ENCODE peak calls at places on chromosomes 4 and X, in nine cellular contexts. One of them, this sample, is unnamed.

GRCh38 chr4:76198411-76199237 is 15.0 kb downstream of the SCARB2 start:
- DNase-seq in neuronal stem cell: no peak
- DNase-seq in activated T-cell treated with anti-CD3 and anti-CD28 coated beads for 1 hour: no peak
- DNase-seq in NCI-H2029 treated with DMSO at 0.1 percent for 48 hours: peak; percentile 96
- DNase-seq in GDM1: peak; percentile 69
- DNase-seq in H4: peak; percentile 62
- DNase-seq in K562: peak; percentile 64
- DNase-seq in astrocyte of the cerebellum: peak; percentile 62
- DNase-seq in stimulated activated CD8-positive, alpha-beta memory T cell treated with anti-CD3 and anti-CD28 coated beads, Interleukin-12 subunit alpha, Interleukin-12 subunit beta, amount 100 ng/mL, for 4 hours: no peak
- DNase-seq in this sample: no peak

GRCh38 chr4:142909908-142910307 is 63.8 kb upstream of the INPP4B start:
- DNase-seq in neuronal stem cell: no peak
- DNase-seq in activated T-cell treated with anti-CD3 and anti-CD28 coated beads for 1 hour: no peak
- DNase-seq in NCI-H2029 treated with DMSO at 0.1 percent for 48 hours: no peak
- DNase-seq in GDM1: no peak
- DNase-seq in H4: no peak
- DNase-seq in K562: no peak
- DNase-seq in astrocyte of the cerebellum: no peak
- DNase-seq in stimulated activated CD8-positive, alpha-beta memory T cell treated with anti-CD3 and anti-CD28 coated beads, Interleukin-12 subunit alpha, Interleukin-12 subunit beta, amount 100 ng/mL, for 4 hours: no peak
- DNase-seq in this sample: no peak

GRCh38 chr4:105633241-105633640 is 75.2 kb downstream of the INTS12 start:
- DNase-seq in neuronal stem cell: no peak
- DNase-seq in activated T-cell treated with anti-CD3 and anti-CD28 coated beads for 1 hour: no peak
- DNase-seq in NCI-H2029 treated with DMSO at 0.1 percent for 48 hours: no peak
- DNase-seq in GDM1: no peak
- DNase-seq in H4: no peak
- DNase-seq in K562: no peak
- DNase-seq in astrocyte of the cerebellum: no peak
- DNase-seq in stimulated activated CD8-positive, alpha-beta memory T cell treated with anti-CD3 and anti-CD28 coated beads, Interleukin-12 subunit alpha, Interleukin-12 subunit beta, amount 100 ng/mL, for 4 hours: no peak
- DNase-seq in this sample: no peak

GRCh38 chrX:110284159-110284558 is 33.7 kb downstream of the AMMECR1 start:
- DNase-seq in neuronal stem cell: no peak
- DNase-seq in activated T-cell treated with anti-CD3 and anti-CD28 coated beads for 1 hour: no peak
- DNase-seq in NCI-H2029 treated with DMSO at 0.1 percent for 48 hours: no peak
- DNase-seq in GDM1: no peak
- DNase-seq in H4: peak; percentile 17
- DNase-seq in K562: no peak
- DNase-seq in astrocyte of the cerebellum: peak; percentile 50
- DNase-seq in stimulated activated CD8-positive, alpha-beta memory T cell treated with anti-CD3 and anti-CD28 coated beads, Interleukin-12 subunit alpha, Interleukin-12 subunit beta, amount 100 ng/mL, for 4 hours: no peak
- DNase-seq in this sample: no peak

GRCh38 chr4:80173387-80173786 is 23.9 kb upstream of the PRDM8 start:
- DNase-seq in neuronal stem cell: no peak
- DNase-seq in activated T-cell treated with anti-CD3 and anti-CD28 coated beads for 1 hour: no peak
- DNase-seq in NCI-H2029 treated with DMSO at 0.1 percent for 48 hours: no peak
- DNase-seq in GDM1: peak; percentile 36
- DNase-seq in H4: peak; percentile 25
- DNase-seq in K562: no peak
- DNase-seq in astrocyte of the cerebellum: peak; percentile 65
- DNase-seq in stimulated activated CD8-positive, alpha-beta memory T cell treated with anti-CD3 and anti-CD28 coated beads, Interleukin-12 subunit alpha, Interleukin-12 subunit beta, amount 100 ng/mL, for 4 hours: no peak
- DNase-seq in this sample: no peak

GRCh38 chrX:124433186-124433585 is 86.8 kb downstream of the SH2D1A start:
- DNase-seq in neuronal stem cell: no peak
- DNase-seq in activated T-cell treated with anti-CD3 and anti-CD28 coated beads for 1 hour: no peak
- DNase-seq in NCI-H2029 treated with DMSO at 0.1 percent for 48 hours: no peak
- DNase-seq in GDM1: no peak
- DNase-seq in H4: no peak
- DNase-seq in K562: no peak
- DNase-seq in astrocyte of the cerebellum: no peak
- DNase-seq in stimulated activated CD8-positive, alpha-beta memory T cell treated with anti-CD3 and anti-CD28 coated beads, Interleukin-12 subunit alpha, Interleukin-12 subunit beta, amount 100 ng/mL, for 4 hours: no peak
- DNase-seq in this sample: no peak

GRCh38 chrX:30215357-30215843 is at the start of gene MAGEB2:
- DNase-seq in neuronal stem cell: no peak
- DNase-seq in activated T-cell treated with anti-CD3 and anti-CD28 coated beads for 1 hour: no peak
- DNase-seq in NCI-H2029 treated with DMSO at 0.1 percent for 48 hours: no peak
- DNase-seq in GDM1: no peak
- DNase-seq in H4: no peak
- DNase-seq in K562: peak; percentile 84
- DNase-seq in astrocyte of the cerebellum: no peak
- DNase-seq in stimulated activated CD8-positive, alpha-beta memory T cell treated with anti-CD3 and anti-CD28 coated beads, Interleukin-12 subunit alpha, Interleukin-12 subunit beta, amount 100 ng/mL, for 4 hours: no peak
- DNase-seq in this sample: no peak

GRCh38 chr4:118941799-118942198 is 53.1 kb downstream of the SYNPO2 start:
- DNase-seq in neuronal stem cell: no peak
- DNase-seq in activated T-cell treated with anti-CD3 and anti-CD28 coated beads for 1 hour: no peak
- DNase-seq in NCI-H2029 treated with DMSO at 0.1 percent for 48 hours: peak; percentile 49
- DNase-seq in GDM1: no peak
- DNase-seq in H4: no peak
- DNase-seq in K562: no peak
- DNase-seq in astrocyte of the cerebellum: no peak
- DNase-seq in stimulated activated CD8-positive, alpha-beta memory T cell treated with anti-CD3 and anti-CD28 coated beads, Interleukin-12 subunit alpha, Interleukin-12 subunit beta, amount 100 ng/mL, for 4 hours: no peak
- DNase-seq in this sample: no peak

GRCh38 chr4:3312362-3312761 is 19.5 kb downstream of the RGS12 start:
- DNase-seq in neuronal stem cell: no peak
- DNase-seq in activated T-cell treated with anti-CD3 and anti-CD28 coated beads for 1 hour: no peak
- DNase-seq in NCI-H2029 treated with DMSO at 0.1 percent for 48 hours: no peak
- DNase-seq in GDM1: no peak
- DNase-seq in H4: no peak
- DNase-seq in K562: no peak
- DNase-seq in astrocyte of the cerebellum: no peak
- DNase-seq in stimulated activated CD8-positive, alpha-beta memory T cell treated with anti-CD3 and anti-CD28 coated beads, Interleukin-12 subunit alpha, Interleukin-12 subunit beta, amount 100 ng/mL, for 4 hours: no peak
- DNase-seq in this sample: no peak

GRCh38 chrX:136646602-136647239 is 1.2 kb upstream of the CD40LG start:
- DNase-seq in neuronal stem cell: no peak
- DNase-seq in activated T-cell treated with anti-CD3 and anti-CD28 coated beads for 1 hour: no peak
- DNase-seq in NCI-H2029 treated with DMSO at 0.1 percent for 48 hours: no peak
- DNase-seq in GDM1: no peak
- DNase-seq in H4: no peak
- DNase-seq in K562: no peak
- DNase-seq in astrocyte of the cerebellum: no peak
- DNase-seq in stimulated activated CD8-positive, alpha-beta memory T cell treated with anti-CD3 and anti-CD28 coated beads, Interleukin-12 subunit alpha, Interleukin-12 subunit beta, amount 100 ng/mL, for 4 hours: no peak
- DNase-seq in this sample: peak; percentile 9

GRCh38 chrX:45070116-45071007 is 130.3 kb downstream of the DIPK2B start:
- DNase-seq in neuronal stem cell: no peak
- DNase-seq in activated T-cell treated with anti-CD3 and anti-CD28 coated beads for 1 hour: no peak
- DNase-seq in NCI-H2029 treated with DMSO at 0.1 percent for 48 hours: peak; percentile 28
- DNase-seq in GDM1: peak; percentile 28
- DNase-seq in H4: peak; percentile 49
- DNase-seq in K562: peak; percentile 12
- DNase-seq in astrocyte of the cerebellum: peak; percentile 47
- DNase-seq in stimulated activated CD8-positive, alpha-beta memory T cell treated with anti-CD3 and anti-CD28 coated beads, Interleukin-12 subunit alpha, Interleukin-12 subunit beta, amount 100 ng/mL, for 4 hours: no peak
- DNase-seq in this sample: peak; percentile 12

GRCh38 chr4:73662709-73663546 is 42.7 kb upstream of the RASSF6 start:
- DNase-seq in neuronal stem cell: no peak
- DNase-seq in activated T-cell treated with anti-CD3 and anti-CD28 coated beads for 1 hour: no peak
- DNase-seq in NCI-H2029 treated with DMSO at 0.1 percent for 48 hours: peak; percentile 23
- DNase-seq in GDM1: peak; percentile 43
- DNase-seq in H4: peak; percentile 69
- DNase-seq in K562: peak; percentile 51
- DNase-seq in astrocyte of the cerebellum: peak; percentile 64
- DNase-seq in stimulated activated CD8-positive, alpha-beta memory T cell treated with anti-CD3 and anti-CD28 coated beads, Interleukin-12 subunit alpha, Interleukin-12 subunit beta, amount 100 ng/mL, for 4 hours: no peak
- DNase-seq in this sample: peak; percentile 4

GRCh38 chr4:123659759-123660158 is 263.2 kb downstream of the SPRY1 start:
- DNase-seq in neuronal stem cell: no peak
- DNase-seq in activated T-cell treated with anti-CD3 and anti-CD28 coated beads for 1 hour: no peak
- DNase-seq in NCI-H2029 treated with DMSO at 0.1 percent for 48 hours: no peak
- DNase-seq in GDM1: no peak
- DNase-seq in H4: no peak
- DNase-seq in K562: peak; percentile 10
- DNase-seq in astrocyte of the cerebellum: no peak
- DNase-seq in stimulated activated CD8-positive, alpha-beta memory T cell treated with anti-CD3 and anti-CD28 coated beads, Interleukin-12 subunit alpha, Interleukin-12 subunit beta, amount 100 ng/mL, for 4 hours: no peak
- DNase-seq in this sample: no peak

GRCh38 chr4:45946699-45947098 is 177.2 kb downstream of the GABRG1 start:
- DNase-seq in neuronal stem cell: no peak
- DNase-seq in activated T-cell treated with anti-CD3 and anti-CD28 coated beads for 1 hour: no peak
- DNase-seq in NCI-H2029 treated with DMSO at 0.1 percent for 48 hours: no peak
- DNase-seq in GDM1: no peak
- DNase-seq in H4: peak; percentile 7
- DNase-seq in K562: no peak
- DNase-seq in astrocyte of the cerebellum: no peak
- DNase-seq in stimulated activated CD8-positive, alpha-beta memory T cell treated with anti-CD3 and anti-CD28 coated beads, Interleukin-12 subunit alpha, Interleukin-12 subunit beta, amount 100 ng/mL, for 4 hours: no peak
- DNase-seq in this sample: no peak

GRCh38 chr4:1469596-1470392 is 63.6 kb upstream of the NKX1-1 start:
- DNase-seq in neuronal stem cell: no peak
- DNase-seq in activated T-cell treated with anti-CD3 and anti-CD28 coated beads for 1 hour: no peak
- DNase-seq in NCI-H2029 treated with DMSO at 0.1 percent for 48 hours: no peak
- DNase-seq in GDM1: no peak
- DNase-seq in H4: no peak
- DNase-seq in K562: no peak
- DNase-seq in astrocyte of the cerebellum: no peak
- DNase-seq in stimulated activated CD8-positive, alpha-beta memory T cell treated with anti-CD3 and anti-CD28 coated beads, Interleukin-12 subunit alpha, Interleukin-12 subunit beta, amount 100 ng/mL, for 4 hours: no peak
- DNase-seq in this sample: no peak

GRCh38 chr4:88757067-88757466 is 59.4 kb upstream of the NAP1L5 start:
- DNase-seq in neuronal stem cell: no peak
- DNase-seq in activated T-cell treated with anti-CD3 and anti-CD28 coated beads for 1 hour: no peak
- DNase-seq in NCI-H2029 treated with DMSO at 0.1 percent for 48 hours: no peak
- DNase-seq in GDM1: no peak
- DNase-seq in H4: no peak
- DNase-seq in K562: no peak
- DNase-seq in astrocyte of the cerebellum: no peak
- DNase-seq in stimulated activated CD8-positive, alpha-beta memory T cell treated with anti-CD3 and anti-CD28 coated beads, Interleukin-12 subunit alpha, Interleukin-12 subunit beta, amount 100 ng/mL, for 4 hours: no peak
- DNase-seq in this sample: no peak

GRCh38 chrX:10189317-10190268 is 32.8 kb downstream of the CLCN4 start:
- DNase-seq in neuronal stem cell: peak; percentile 69
- DNase-seq in activated T-cell treated with anti-CD3 and anti-CD28 coated beads for 1 hour: peak; percentile 59
- DNase-seq in NCI-H2029 treated with DMSO at 0.1 percent for 48 hours: no peak
- DNase-seq in GDM1: peak; percentile 36
- DNase-seq in H4: peak; percentile 58
- DNase-seq in K562: peak; percentile 66
- DNase-seq in astrocyte of the cerebellum: peak; percentile 31
- DNase-seq in stimulated activated CD8-positive, alpha-beta memory T cell treated with anti-CD3 and anti-CD28 coated beads, Interleukin-12 subunit alpha, Interleukin-12 subunit beta, amount 100 ng/mL, for 4 hours: peak; percentile 44
- DNase-seq in this sample: peak; percentile 50

GRCh38 chrX:38435130-38435529 is 82.7 kb downstream of the OTC start:
- DNase-seq in neuronal stem cell: no peak
- DNase-seq in activated T-cell treated with anti-CD3 and anti-CD28 coated beads for 1 hour: no peak
- DNase-seq in NCI-H2029 treated with DMSO at 0.1 percent for 48 hours: no peak
- DNase-seq in GDM1: no peak
- DNase-seq in H4: no peak
- DNase-seq in K562: no peak
- DNase-seq in astrocyte of the cerebellum: no peak
- DNase-seq in stimulated activated CD8-positive, alpha-beta memory T cell treated with anti-CD3 and anti-CD28 coated beads, Interleukin-12 subunit alpha, Interleukin-12 subunit beta, amount 100 ng/mL, for 4 hours: no peak
- DNase-seq in this sample: no peak

GRCh38 chrX:71466979-71467523 is 65.9 kb upstream of the OGT start:
- DNase-seq in neuronal stem cell: no peak
- DNase-seq in activated T-cell treated with anti-CD3 and anti-CD28 coated beads for 1 hour: no peak
- DNase-seq in NCI-H2029 treated with DMSO at 0.1 percent for 48 hours: no peak
- DNase-seq in GDM1: no peak
- DNase-seq in H4: no peak
- DNase-seq in K562: no peak
- DNase-seq in astrocyte of the cerebellum: no peak
- DNase-seq in stimulated activated CD8-positive, alpha-beta memory T cell treated with anti-CD3 and anti-CD28 coated beads, Interleukin-12 subunit alpha, Interleukin-12 subunit beta, amount 100 ng/mL, for 4 hours: no peak
- DNase-seq in this sample: no peak

GRCh38 chrX:24424948-24425347 is 40.1 kb upstream of the PDK3 start:
- DNase-seq in neuronal stem cell: no peak
- DNase-seq in activated T-cell treated with anti-CD3 and anti-CD28 coated beads for 1 hour: no peak
- DNase-seq in NCI-H2029 treated with DMSO at 0.1 percent for 48 hours: no peak
- DNase-seq in GDM1: no peak
- DNase-seq in H4: no peak
- DNase-seq in K562: no peak
- DNase-seq in astrocyte of the cerebellum: no peak
- DNase-seq in stimulated activated CD8-positive, alpha-beta memory T cell treated with anti-CD3 and anti-CD28 coated beads, Interleukin-12 subunit alpha, Interleukin-12 subunit beta, amount 100 ng/mL, for 4 hours: no peak
- DNase-seq in this sample: no peak

GRCh38 chrX:9466115-9466495 is 1.2 kb downstream of the TBL1X start:
- DNase-seq in neuronal stem cell: no peak
- DNase-seq in activated T-cell treated with anti-CD3 and anti-CD28 coated beads for 1 hour: peak; percentile 6
- DNase-seq in NCI-H2029 treated with DMSO at 0.1 percent for 48 hours: no peak
- DNase-seq in GDM1: no peak
- DNase-seq in H4: no peak
- DNase-seq in K562: peak; percentile 39
- DNase-seq in astrocyte of the cerebellum: peak; percentile 2
- DNase-seq in stimulated activated CD8-positive, alpha-beta memory T cell treated with anti-CD3 and anti-CD28 coated beads, Interleukin-12 subunit alpha, Interleukin-12 subunit beta, amount 100 ng/mL, for 4 hours: no peak
- DNase-seq in this sample: no peak

GRCh38 chr4:26161030-26161824 is 159.6 kb upstream of the RBPJ start:
- DNase-seq in neuronal stem cell: no peak
- DNase-seq in activated T-cell treated with anti-CD3 and anti-CD28 coated beads for 1 hour: no peak
- DNase-seq in NCI-H2029 treated with DMSO at 0.1 percent for 48 hours: no peak
- DNase-seq in GDM1: peak; percentile 9
- DNase-seq in H4: no peak
- DNase-seq in K562: no peak
- DNase-seq in astrocyte of the cerebellum: no peak
- DNase-seq in stimulated activated CD8-positive, alpha-beta memory T cell treated with anti-CD3 and anti-CD28 coated beads, Interleukin-12 subunit alpha, Interleukin-12 subunit beta, amount 100 ng/mL, for 4 hours: no peak
- DNase-seq in this sample: no peak

GRCh38 chr4:147782087-147782781 is 50.3 kb downstream of the ARHGAP10 start:
- DNase-seq in neuronal stem cell: no peak
- DNase-seq in activated T-cell treated with anti-CD3 and anti-CD28 coated beads for 1 hour: no peak
- DNase-seq in NCI-H2029 treated with DMSO at 0.1 percent for 48 hours: no peak
- DNase-seq in GDM1: no peak
- DNase-seq in H4: no peak
- DNase-seq in K562: no peak
- DNase-seq in astrocyte of the cerebellum: no peak
- DNase-seq in stimulated activated CD8-positive, alpha-beta memory T cell treated with anti-CD3 and anti-CD28 coated beads, Interleukin-12 subunit alpha, Interleukin-12 subunit beta, amount 100 ng/mL, for 4 hours: no peak
- DNase-seq in this sample: no peak

GRCh38 chr4:86757468-86757867 is 91.7 kb downstream of the SLC10A6 start:
- DNase-seq in neuronal stem cell: no peak
- DNase-seq in activated T-cell treated with anti-CD3 and anti-CD28 coated beads for 1 hour: no peak
- DNase-seq in NCI-H2029 treated with DMSO at 0.1 percent for 48 hours: no peak
- DNase-seq in GDM1: no peak
- DNase-seq in H4: no peak
- DNase-seq in K562: no peak
- DNase-seq in astrocyte of the cerebellum: no peak
- DNase-seq in stimulated activated CD8-positive, alpha-beta memory T cell treated with anti-CD3 and anti-CD28 coated beads, Interleukin-12 subunit alpha, Interleukin-12 subunit beta, amount 100 ng/mL, for 4 hours: no peak
- DNase-seq in this sample: no peak

GRCh38 chrX:135923353-135923752 is 29.8 kb downstream of the SAGE1 start:
- DNase-seq in neuronal stem cell: no peak
- DNase-seq in activated T-cell treated with anti-CD3 and anti-CD28 coated beads for 1 hour: no peak
- DNase-seq in NCI-H2029 treated with DMSO at 0.1 percent for 48 hours: no peak
- DNase-seq in GDM1: no peak
- DNase-seq in H4: no peak
- DNase-seq in K562: no peak
- DNase-seq in astrocyte of the cerebellum: no peak
- DNase-seq in stimulated activated CD8-positive, alpha-beta memory T cell treated with anti-CD3 and anti-CD28 coated beads, Interleukin-12 subunit alpha, Interleukin-12 subunit beta, amount 100 ng/mL, for 4 hours: no peak
- DNase-seq in this sample: no peak

GRCh38 chrX:74924449-74925209 is 623 bp downstream of the NEXMIF start:
- DNase-seq in neuronal stem cell: peak; percentile 38
- DNase-seq in activated T-cell treated with anti-CD3 and anti-CD28 coated beads for 1 hour: peak; percentile 9
- DNase-seq in NCI-H2029 treated with DMSO at 0.1 percent for 48 hours: peak; percentile 11
- DNase-seq in GDM1: no peak
- DNase-seq in H4: no peak
- DNase-seq in K562: no peak
- DNase-seq in astrocyte of the cerebellum: no peak
- DNase-seq in stimulated activated CD8-positive, alpha-beta memory T cell treated with anti-CD3 and anti-CD28 coated beads, Interleukin-12 subunit alpha, Interleukin-12 subunit beta, amount 100 ng/mL, for 4 hours: no peak
- DNase-seq in this sample: no peak

GRCh38 chr4:76950052-76950845 is 697 bp downstream of the SEPTIN11 start:
- DNase-seq in neuronal stem cell: peak; percentile 44
- DNase-seq in activated T-cell treated with anti-CD3 and anti-CD28 coated beads for 1 hour: peak; percentile 35
- DNase-seq in NCI-H2029 treated with DMSO at 0.1 percent for 48 hours: no peak
- DNase-seq in GDM1: no peak
- DNase-seq in H4: peak; percentile 19
- DNase-seq in K562: peak; percentile 51
- DNase-seq in astrocyte of the cerebellum: no peak
- DNase-seq in stimulated activated CD8-positive, alpha-beta memory T cell treated with anti-CD3 and anti-CD28 coated beads, Interleukin-12 subunit alpha, Interleukin-12 subunit beta, amount 100 ng/mL, for 4 hours: peak; percentile 43
- DNase-seq in this sample: peak; percentile 43

GRCh38 chrX:49704692-49705404 is 9.1 kb upstream of the PAGE1 start:
- DNase-seq in neuronal stem cell: no peak
- DNase-seq in activated T-cell treated with anti-CD3 and anti-CD28 coated beads for 1 hour: no peak
- DNase-seq in NCI-H2029 treated with DMSO at 0.1 percent for 48 hours: no peak
- DNase-seq in GDM1: no peak
- DNase-seq in H4: no peak
- DNase-seq in K562: no peak
- DNase-seq in astrocyte of the cerebellum: no peak
- DNase-seq in stimulated activated CD8-positive, alpha-beta memory T cell treated with anti-CD3 and anti-CD28 coated beads, Interleukin-12 subunit alpha, Interleukin-12 subunit beta, amount 100 ng/mL, for 4 hours: no peak
- DNase-seq in this sample: no peak

GRCh38 chr4:5256416-5256815 is 205.1 kb downstream of the STK32B start:
- DNase-seq in neuronal stem cell: no peak
- DNase-seq in activated T-cell treated with anti-CD3 and anti-CD28 coated beads for 1 hour: no peak
- DNase-seq in NCI-H2029 treated with DMSO at 0.1 percent for 48 hours: no peak
- DNase-seq in GDM1: no peak
- DNase-seq in H4: no peak
- DNase-seq in K562: no peak
- DNase-seq in astrocyte of the cerebellum: no peak
- DNase-seq in stimulated activated CD8-positive, alpha-beta memory T cell treated with anti-CD3 and anti-CD28 coated beads, Interleukin-12 subunit alpha, Interleukin-12 subunit beta, amount 100 ng/mL, for 4 hours: no peak
- DNase-seq in this sample: no peak

GRCh38 chr4:112213850-112214249 is 17.7 kb upstream of the AP1AR start:
- DNase-seq in neuronal stem cell: no peak
- DNase-seq in activated T-cell treated with anti-CD3 and anti-CD28 coated beads for 1 hour: no peak
- DNase-seq in NCI-H2029 treated with DMSO at 0.1 percent for 48 hours: no peak
- DNase-seq in GDM1: no peak
- DNase-seq in H4: peak; percentile 75
- DNase-seq in K562: no peak
- DNase-seq in astrocyte of the cerebellum: no peak
- DNase-seq in stimulated activated CD8-positive, alpha-beta memory T cell treated with anti-CD3 and anti-CD28 coated beads, Interleukin-12 subunit alpha, Interleukin-12 subunit beta, amount 100 ng/mL, for 4 hours: no peak
- DNase-seq in this sample: no peak

GRCh38 chr4:140790171-140790570 is 34.0 kb upstream of the TBC1D9 start:
- DNase-seq in neuronal stem cell: no peak
- DNase-seq in activated T-cell treated with anti-CD3 and anti-CD28 coated beads for 1 hour: no peak
- DNase-seq in NCI-H2029 treated with DMSO at 0.1 percent for 48 hours: no peak
- DNase-seq in GDM1: no peak
- DNase-seq in H4: no peak
- DNase-seq in K562: no peak
- DNase-seq in astrocyte of the cerebellum: no peak
- DNase-seq in stimulated activated CD8-positive, alpha-beta memory T cell treated with anti-CD3 and anti-CD28 coated beads, Interleukin-12 subunit alpha, Interleukin-12 subunit beta, amount 100 ng/mL, for 4 hours: no peak
- DNase-seq in this sample: no peak

This sample was measured in CMK.